ENCODE peak calls at places on chromosome 22, in eight cellular contexts. K is NCI-H1436; M is GM12865; R is esophagus squamous epithelium; V is occipital lobe; Q is DMS153; O is activated CD4-positive, alpha-beta T cell treated with anti-CD3 and anti-CD28 coated beads, Interleukin-2, amount 10 ng/mL, durations not matched to agents 7 days and 5 days; X is EH. B is an unnamed sample.
A peak's percentile ranks its signal among the peaks of the same experiment; 100 is the strongest.

GRCh38 chr22:31082606-31083376 is 1.7 kb downstream of the SMTN start:
- DNase-seq in K (peak; percentile 10), M (peak; percentile 41), R (no peak), V (no peak), Q (no peak), O (peak; percentile 59), X (peak; percentile 76), B (peak; percentile 57)

GRCh38 chr22:48566741-48567140 is 1260.9 kb downstream of the BRD1 start:
- DNase-seq in K (no peak), M (no peak), R (no peak), V (no peak), Q (no peak), O (no peak), X (no peak), B (no peak)

GRCh38 chr22:30694171-30694637 is 470 bp upstream of the OSBP2 start:
- DNase-seq in K (peak; percentile 59), M (peak; percentile 62), R (no peak), V (peak; percentile 34), Q (peak; percentile 32), O (peak; percentile 56), X (peak; percentile 11), B (peak; percentile 70)

GRCh38 chr22:24976442-24977218 is 24.1 kb downstream of the KIAA1671 start:
- DNase-seq in K (no peak), M (no peak), R (no peak), V (no peak), Q (no peak), O (no peak), X (no peak), B (no peak)

GRCh38 chr22:35215993-35216392 is 41.3 kb upstream of the HMGXB4 start:
- DNase-seq in K (no peak), M (no peak), R (no peak), V (no peak), Q (no peak), O (no peak), X (no peak), B (no peak)

GRCh38 chr22:48488611-48489456 is 1338.8 kb downstream of the BRD1 start:
- DNase-seq in K (no peak), M (no peak), R (no peak), V (no peak), Q (no peak), O (no peak), X (no peak), B (peak; percentile 53)

GRCh38 chr22:35637943-35638342 is 10.3 kb upstream of the APOL6 start:
- DNase-seq in K (no peak), M (no peak), R (no peak), V (no peak), Q (no peak), O (no peak), X (peak; percentile 45), B (no peak)

GRCh38 chr22:47629273-47629711 is 866.8 kb downstream of the TBC1D22A start:
- DNase-seq in K (no peak), M (no peak), R (no peak), V (no peak), Q (no peak), O (no peak), X (no peak), B (no peak)

GRCh38 chr22:36369922-36370781 is 17.6 kb downstream of the MYH9 start:
- DNase-seq in K (no peak), M (no peak), R (no peak), V (no peak), Q (peak; percentile 63), O (no peak), X (peak; percentile 52), B (peak; percentile 62)

GRCh38 chr22:46612904-46613605 is 7.1 kb upstream of the GRAMD4 start:
- DNase-seq in K (no peak), M (peak; percentile 40), R (no peak), V (no peak), Q (no peak), O (peak; percentile 59), X (no peak), B (no peak)

GRCh38 chr22:48939441-48940265 is 888.0 kb downstream of the BRD1 start:
- DNase-seq in K (no peak), M (no peak), R (no peak), V (no peak), Q (no peak), O (no peak), X (no peak), B (no peak)

GRCh38 chr22:27919943-27920755 is 1.1 kb upstream of the PITPNB start:
- DNase-seq in K (no peak), M (no peak), R (no peak), V (no peak), Q (peak; percentile 8), O (no peak), X (peak; percentile 86), B (peak; percentile 55)

GRCh38 chr22:17832665-17833064 is 58.4 kb upstream of the BID start:
- DNase-seq in K (no peak), M (no peak), R (no peak), V (no peak), Q (no peak), O (no peak), X (no peak), B (no peak)

GRCh38 chr22:38035530-38035885 is 21.7 kb upstream of the PICK1 start:
- DNase-seq in K (no peak), M (no peak), R (no peak), V (no peak), Q (no peak), O (no peak), X (no peak), B (no peak)

GRCh38 chr22:36081023-36081431 is 52.4 kb upstream of the RBFOX2 start:
- DNase-seq in K (no peak), M (no peak), R (no peak), V (no peak), Q (no peak), O (no peak), X (peak; percentile 88), B (peak; percentile 92)

GRCh38 chr22:31278643-31279326 is 13.5 kb downstream of the PIK3IP1 start:
- DNase-seq in K (no peak), M (no peak), R (no peak), V (no peak), Q (no peak), O (peak; percentile 70), X (no peak), B (no peak)

GRCh38 chr22:21947040-21948014 is 5.3 kb downstream of the PPM1F start:
- DNase-seq in K (no peak), M (no peak), R (no peak), V (no peak), Q (no peak), O (no peak), X (peak; percentile 74), B (peak; percentile 71)

GRCh38 chr22:44640618-44641155 is 61.3 kb upstream of the PRR5 start:
- DNase-seq in K (no peak), M (no peak), R (no peak), V (no peak), Q (no peak), O (no peak), X (no peak), B (no peak)

GRCh38 chr22:19497245-19497644 is 17.5 kb downstream of the CDC45 start:
- DNase-seq in K (no peak), M (no peak), R (no peak), V (no peak), Q (no peak), O (no peak), X (peak; percentile 85), B (peak; percentile 92)

GRCh38 chr22:42978453-42979103 is 36.4 kb downstream of the PACSIN2 start:
- DNase-seq in K (no peak), M (no peak), R (no peak), V (peak; percentile 28), Q (no peak), O (no peak), X (peak; percentile 63), B (peak; percentile 65)

GRCh38 chr22:44200451-44200850 is 19.7 kb downstream of the PARVG start:
- DNase-seq in K (no peak), M (no peak), R (no peak), V (no peak), Q (no peak), O (no peak), X (no peak), B (no peak)

GRCh38 chr22:36506637-36507517 is at the start of gene FOXRED2:
- DNase-seq in K (peak; percentile 91), M (peak; percentile 93), R (peak; percentile 39), V (peak; percentile 81), Q (peak; percentile 87), O (peak; percentile 91), X (peak; percentile 83), B (peak; percentile 94)

GRCh38 chr22:44410396-44411056 is 87.5 kb downstream of the RTL6 start:
- DNase-seq in K (no peak), M (no peak), R (no peak), V (no peak), Q (no peak), O (no peak), X (no peak), B (no peak)

GRCh38 chr22:44748524-44748923 is 3.9 kb upstream of the ARHGAP8 start:
- DNase-seq in K (no peak), M (no peak), R (no peak), V (no peak), Q (no peak), O (no peak), X (no peak), B (no peak)

GRCh38 chr22:36253523-36254490 is 874 bp downstream of the APOL1 start:
- DNase-seq in K (no peak), M (no peak), R (no peak), V (no peak), Q (no peak), O (no peak), X (no peak), B (peak; percentile 39)

GRCh38 chr22:38864361-38865191 is 7.4 kb downstream of the CBX6 start:
- DNase-seq in K (no peak), M (no peak), R (no peak), V (no peak), Q (no peak), O (no peak), X (no peak), B (peak; percentile 37)

GRCh38 chr22:23579870-23580585 is at the start of gene IGLL1:
- DNase-seq in K (no peak), M (no peak), R (no peak), V (no peak), Q (no peak), O (no peak), X (no peak), B (no peak)

GRCh38 chr22:49201046-49201970 is 626.4 kb downstream of the BRD1 start:
- DNase-seq in K (no peak), M (no peak), R (no peak), V (no peak), Q (no peak), O (no peak), X (no peak), B (no peak)

GRCh38 chr22:27990879-27991278 is 71.8 kb upstream of the PITPNB start:
- DNase-seq in K (no peak), M (peak; percentile 36), R (no peak), V (no peak), Q (no peak), O (no peak), X (peak; percentile 10), B (no peak)

GRCh38 chr22:22394589-22394988 is 114.0 kb downstream of the ZNF280B start:
- DNase-seq in K (no peak), M (no peak), R (no peak), V (no peak), Q (peak; percentile 50), O (no peak), X (no peak), B (no peak)

GRCh38 chr22:31526275-31526674 is 29.9 kb downstream of the SFI1 start:
- DNase-seq in K (no peak), M (peak; percentile 30), R (no peak), V (no peak), Q (no peak), O (no peak), X (no peak), B (no peak)

GRCh38 chr22:45246060-45246985 is 5.6 kb upstream of the KIAA0930 start:
- DNase-seq in K (no peak), M (no peak), R (no peak), V (peak; percentile 38), Q (no peak), O (no peak), X (peak; percentile 97), B (peak; percentile 93)

GRCh38 chr22:42684462-42685195 is 35.4 kb upstream of the CYB5R3 start:
- DNase-seq in K (no peak), M (no peak), R (no peak), V (no peak), Q (no peak), O (no peak), X (peak; percentile 62), B (no peak)

GRCh38 chr22:22410121-22410520 is 98.4 kb downstream of the ZNF280B start:
- DNase-seq in K (no peak), M (peak; percentile 41), R (no peak), V (no peak), Q (peak; percentile 76), O (no peak), X (no peak), B (no peak)

B was measured in astrocyte of the hippocampus.